ENCODE peak calls at places on chromosomes 12 and 14, in five cellular contexts. Z, X, B, J and Q are unnamed samples.

GRCh38 chr12:29733060-29733459 is 50.7 kb downstream of the TMTC1 start:
- DNase-seq in Z (no peak), X (no peak), B (no peak), J (no peak), Q (no peak)

GRCh38 chr12:53252349-53252916 is 15.7 kb upstream of the ESPL1 start:
- DNase-seq in Z (no peak), X (no peak), B (no peak), J (no peak), Q (no peak)

GRCh38 chr12:67182551-67182950 is 86.6 kb upstream of the CAND1 start:
- DNase-seq in Z (no peak), X (no peak), B (no peak), J (no peak), Q (no peak)

GRCh38 chr12:6335451-6336078 is 6.3 kb downstream of the TNFRSF1A start:
- DNase-seq in Z (peak), X (no peak), B (peak), J (peak), Q (peak)

GRCh38 chr12:113467514-113468364 is 3.9 kb downstream of the LHX5 start:
- DNase-seq in Z (peak), X (no peak), B (no peak), J (no peak), Q (peak)

GRCh38 chr14:51552768-51553426 is 98.8 kb upstream of the FRMD6 start:
- DNase-seq in Z (no peak), X (no peak), B (no peak), J (no peak), Q (no peak)

GRCh38 chr14:96104469-96105057 is 65.4 kb downstream of the C14orf132 start:
- DNase-seq in Z (no peak), X (no peak), B (no peak), J (peak), Q (no peak)

GRCh38 chr14:29236401-29236800 is 469.8 kb downstream of the FOXG1 start:
- DNase-seq in Z (no peak), X (no peak), B (no peak), J (no peak), Q (no peak)

GRCh38 chr12:47791351-47791746 is 18.3 kb downstream of the SLC48A1 start:
- DNase-seq in Z (no peak), X (no peak), B (no peak), J (no peak), Q (no peak)

GRCh38 chr12:93939641-93940040 is 208.7 kb upstream of the PLXNC1 start:
- DNase-seq in Z (no peak), X (no peak), B (no peak), J (no peak), Q (no peak)

GRCh38 chr12:101875112-101875961 is 2.0 kb upstream of the DRAM1 start:
- DNase-seq in Z (no peak), X (no peak), B (no peak), J (no peak), Q (no peak)

GRCh38 chr14:104981699-104982541 is 3.7 kb upstream of the CLBA1 start:
- DNase-seq in Z (no peak), X (no peak), B (no peak), J (no peak), Q (no peak)

GRCh38 chr12:46886541-46887041 is 60.8 kb upstream of the SLC38A4 start:
- DNase-seq in Z (no peak), X (no peak), B (no peak), J (peak), Q (no peak)

GRCh38 chr12:109612975-109613502 is 39.4 kb downstream of the MVK start:
- DNase-seq in Z (no peak), X (no peak), B (no peak), J (peak), Q (peak)

GRCh38 chr12:27865421-27865820 is 85.4 kb upstream of the MANSC4 start:
- DNase-seq in Z (no peak), X (no peak), B (no peak), J (no peak), Q (peak)

GRCh38 chr14:67583711-67584644 is 16.1 kb downstream of the PIGH start:
- DNase-seq in Z (no peak), X (peak), B (no peak), J (peak), Q (peak)

GRCh38 chr14:98963610-98964009 is 308.4 kb downstream of the BCL11B start:
- DNase-seq in Z (peak), X (no peak), B (no peak), J (no peak), Q (no peak)

GRCh38 chr12:88153959-88154358 is 11.9 kb downstream of the TMTC3 start:
- DNase-seq in Z (no peak), X (peak), B (no peak), J (peak), Q (no peak)

GRCh38 chr12:110317921-110318320 is 36.9 kb downstream of the ATP2A2 start:
- DNase-seq in Z (no peak), X (no peak), B (no peak), J (no peak), Q (no peak)

GRCh38 chr12:11623382-11623781 is 26.1 kb upstream of the ETV6 start:
- DNase-seq in Z (no peak), X (no peak), B (no peak), J (peak), Q (no peak)

GRCh38 chr12:67364228-67364627 is 95.1 kb downstream of the CAND1 start:
- DNase-seq in Z (no peak), X (no peak), B (no peak), J (no peak), Q (no peak)

GRCh38 chr14:22319526-22320352 is 269.3 kb downstream of the DAD1 start:
- DNase-seq in Z (no peak), X (peak), B (peak), J (peak), Q (no peak)

GRCh38 chr14:42683690-42684089 is 1077.0 kb downstream of the LRFN5 start:
- DNase-seq in Z (no peak), X (no peak), B (no peak), J (no peak), Q (no peak)

GRCh38 chr14:42687421-42687820 is 1080.7 kb downstream of the LRFN5 start:
- DNase-seq in Z (no peak), X (no peak), B (no peak), J (no peak), Q (no peak)
- TF ChIP-seq JUND in Z (no peak), X (no peak), B (no peak), J (no peak), Q (no peak)

GRCh38 chr14:55807059-55807499 is 227.1 kb downstream of the KTN1 start:
- DNase-seq in Z (no peak), X (peak), B (no peak), J (peak), Q (peak)
- TF ChIP-seq SP1 in Z (no peak), X (peak), B (no peak), J (no peak), Q (no peak)

DNA sequence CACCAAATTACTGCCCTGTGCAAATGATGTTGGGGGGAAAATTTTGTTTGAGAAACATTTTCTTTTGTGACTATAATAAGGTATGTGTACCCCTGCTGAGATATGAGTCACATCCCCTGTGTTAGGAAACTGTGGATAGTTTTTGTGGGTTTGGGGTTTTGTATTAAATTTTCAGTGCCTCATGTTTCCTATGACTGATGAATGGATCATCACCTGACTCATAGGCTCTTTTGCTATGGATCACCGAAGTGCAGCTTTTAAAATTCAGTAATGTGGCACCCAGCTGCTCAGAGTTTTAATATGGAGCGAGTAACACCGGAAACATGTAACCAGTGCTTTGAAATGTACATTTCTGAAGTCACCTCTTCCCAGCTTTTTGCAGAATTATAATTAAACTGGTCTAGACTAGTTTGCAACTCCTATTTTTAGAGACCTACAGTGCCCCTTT is 167.4 kb upstream of the HMGA2 start:
- DNase-seq in Z (no peak), X (peak), B (no peak), J (no peak), Q (peak)
- TF ChIP-seq JUND in Z (no peak), X (peak), B (no peak), J (no peak), Q (peak)

GRCh38 chr12:131539381-131539780 is 171.5 kb upstream of the SFSWAP start:
- DNase-seq in Z (no peak), X (no peak), B (no peak), J (no peak), Q (no peak)

GRCh38 chr12:131537267-131537920 is 173.5 kb upstream of the SFSWAP start:
- DNase-seq in Z (no peak), X (no peak), B (no peak), J (no peak), Q (no peak)

GRCh38 chr12:131536766-131537165 is 174.1 kb upstream of the SFSWAP start:
- DNase-seq in Z (no peak), X (no peak), B (no peak), J (no peak), Q (no peak)

GRCh38 chr12:131535779-131536178 is 175.1 kb upstream of the SFSWAP start:
- DNase-seq in Z (no peak), X (no peak), B (no peak), J (no peak), Q (no peak)

GRCh38 chr12:131536337-131536736 is 174.6 kb upstream of the SFSWAP start:
- DNase-seq in Z (no peak), X (no peak), B (no peak), J (no peak), Q (no peak)
- TF ChIP-seq SP1 in Z (no peak), X (no peak), B (no peak), J (no peak), Q (no peak)

GRCh38 chr12:25364529-25365339 is 114.0 kb upstream of the KRAS start:
- DNase-seq in Z (no peak), X (no peak), B (no peak), J (no peak), Q (no peak)
- TF ChIP-seq JUND in Z (no peak), X (no peak), B (peak), J (no peak), Q (no peak)

DNA sequence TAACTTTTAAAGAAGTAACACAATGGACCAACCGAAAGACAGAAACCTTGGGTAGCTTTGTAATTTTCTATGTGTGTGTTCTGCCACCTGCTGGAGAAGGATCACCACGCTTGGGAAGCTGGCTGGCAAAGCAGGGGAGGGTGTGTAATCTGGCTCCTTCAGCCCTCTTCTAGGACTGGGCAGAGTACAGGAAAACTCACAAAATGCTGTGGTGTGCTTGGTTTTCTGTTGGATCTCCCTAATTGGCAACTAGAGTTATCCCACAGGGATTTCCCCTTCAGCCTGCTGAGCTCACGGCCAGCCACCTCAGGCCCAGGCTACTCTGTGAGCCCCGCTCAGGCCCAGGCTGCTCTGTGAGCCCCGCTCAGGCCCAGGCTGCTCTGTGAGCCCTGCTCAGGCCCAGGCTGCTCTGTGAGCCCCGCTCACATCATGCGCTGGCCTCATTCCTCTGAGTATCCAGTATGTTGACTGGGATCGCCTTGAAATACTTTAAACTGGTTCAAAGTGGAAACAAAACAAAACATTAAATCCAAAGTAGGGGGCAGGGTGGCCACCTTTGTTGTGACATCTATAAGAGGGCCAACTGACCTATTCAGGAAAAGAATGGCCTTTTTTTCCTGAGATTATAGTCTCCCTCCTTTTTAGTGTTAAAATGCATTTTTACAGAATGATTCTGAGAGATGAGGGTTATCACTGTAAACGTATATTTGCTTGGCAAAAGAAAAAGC is 52.0 kb upstream of the RNU6-8 start:
- DNase-seq in Z (peak), X (peak), B (no peak), J (peak), Q (peak)
- TF ChIP-seq SP1 in Z (no peak), X (no peak), B (no peak), J (no peak), Q (no peak)

GRCh38 chr12:103495158-103495782 is 498 bp downstream of the C12orf42 start:
- DNase-seq in Z (peak), X (no peak), B (no peak), J (no peak), Q (peak)
- TF ChIP-seq JUND in Z (no peak), X (no peak), B (no peak), J (no peak), Q (no peak)